ENCODE peak calls at places on chromosome 9, in ten cellular contexts. Z is heart left ventricle; K is NCI-H774; I is putamen; O is amygdala; V is Right ventricle myocardium superior; C is fibroblast of lung; A is effector memory CD8-positive, alpha-beta T cell; M is lower lobe of right lung; W is GM19239. P is an unnamed sample.

GRCh38 chr9:138020795-138021182 is 143.2 kb downstream of the CACNA1B start:
- DNase-seq in Z (no peak), K (no peak), I (no peak), O (no peak), V (peak), C (no peak), A (no peak), M (no peak), W (no peak), P (no peak)

GRCh38 chr9:103410059-103410458 is 414.9 kb downstream of the CYLC2 start:
- DNase-seq in Z (no peak), K (no peak), I (no peak), O (no peak), V (no peak), C (no peak), A (no peak), M (no peak), W (no peak), P (no peak)

GRCh38 chr9:72839140-72839539 is 113.7 kb downstream of the ALDH1A1 start:
- DNase-seq in Z (no peak), K (no peak), I (no peak), O (no peak), V (no peak), C (peak), A (no peak), M (no peak), W (no peak), P (no peak)

GRCh38 chr9:3848445-3849114 is 322.8 kb upstream of the RFX3 start:
- DNase-seq in Z (no peak), K (no peak), I (no peak), O (no peak), V (no peak), C (peak), A (no peak), M (no peak), W (no peak), P (peak)

GRCh38 chr9:126127591-126127990 is 199.0 kb upstream of the MVB12B start:
- DNase-seq in Z (no peak), K (no peak), I (no peak), O (no peak), V (no peak), C (no peak), A (no peak), M (no peak), W (no peak), P (no peak)

GRCh38 chr9:84140535-84141101 is 160.0 kb downstream of the RMI1 start:
- DNase-seq in Z (no peak), K (peak), I (peak), O (no peak), V (peak), C (peak), A (no peak), M (no peak), W (no peak), P (peak)

GRCh38 chr9:3045153-3045552 is 201.3 kb upstream of the PUM3 start:
- DNase-seq in Z (no peak), K (no peak), I (no peak), O (no peak), V (no peak), C (no peak), A (no peak), M (no peak), W (no peak), P (no peak)

GRCh38 chr9:35349287-35349990 is 140.5 kb upstream of the RUSC2 start:
- DNase-seq in Z (no peak), K (no peak), I (no peak), O (no peak), V (no peak), C (no peak), A (no peak), M (no peak), W (no peak), P (no peak)

GRCh38 chr9:93065321-93065720 is 6.8 kb downstream of the SUSD3 start:
- DNase-seq in Z (no peak), K (no peak), I (peak), O (no peak), V (no peak), C (no peak), A (no peak), M (no peak), W (no peak), P (no peak)

GRCh38 chr9:120117081-120117480 is 462.9 kb downstream of the CDK5RAP2 start:
- DNase-seq in Z (no peak), K (no peak), I (no peak), O (no peak), V (no peak), C (no peak), A (no peak), M (no peak), W (no peak), P (no peak)

GRCh38 chr9:131641618-131642495 is 96.5 kb downstream of the PRRT1B start:
- DNase-seq in Z (no peak), K (no peak), I (no peak), O (no peak), V (no peak), C (peak), A (no peak), M (no peak), W (no peak), P (no peak)

GRCh38 chr9:97714435-97714834 is 17.3 kb upstream of the XPA start:
- DNase-seq in Z (no peak), K (no peak), I (no peak), O (no peak), V (no peak), C (peak), A (no peak), M (no peak), W (no peak), P (no peak)

GRCh38 chr9:95237336-95237735 is 80.2 kb downstream of the FANCC start:
- DNase-seq in Z (no peak), K (no peak), I (no peak), O (no peak), V (no peak), C (no peak), A (no peak), M (no peak), W (no peak), P (no peak)

GRCh38 chr9:111731916-111732315 is 62.8 kb downstream of the SHOC1 start:
- DNase-seq in Z (no peak), K (no peak), I (no peak), O (no peak), V (no peak), C (peak), A (no peak), M (no peak), W (no peak), P (no peak)

GRCh38 chr9:113570106-113570505 is 106.6 kb downstream of the RGS3 start:
- DNase-seq in Z (no peak), K (no peak), I (no peak), O (no peak), V (no peak), C (no peak), A (no peak), M (no peak), W (no peak), P (no peak)

GRCh38 chr9:115966660-115967059 is 186.9 kb upstream of the PAPPA start:
- DNase-seq in Z (no peak), K (no peak), I (no peak), O (no peak), V (no peak), C (no peak), A (no peak), M (no peak), W (no peak), P (no peak)

GRCh38 chr9:104682642-104683041 is 11.7 kb upstream of the OR13D1 start:
- DNase-seq in Z (no peak), K (peak), I (peak), O (no peak), V (no peak), C (peak), A (no peak), M (no peak), W (peak), P (peak)

GRCh38 chr9:111854799-111855198 is 41.8 kb upstream of the UGCG start:
- DNase-seq in Z (no peak), K (no peak), I (no peak), O (no peak), V (no peak), C (peak), A (no peak), M (no peak), W (no peak), P (no peak)

GRCh38 chr9:16689352-16689938 is 181.0 kb downstream of the BNC2 start:
- DNase-seq in Z (no peak), K (no peak), I (no peak), O (no peak), V (no peak), C (no peak), A (no peak), M (no peak), W (no peak), P (peak)

GRCh38 chr9:91162784-91163440 is 198.8 kb downstream of the AUH start:
- DNase-seq in Z (peak), K (no peak), I (peak), O (no peak), V (peak), C (peak), A (peak), M (peak), W (peak), P (no peak)

GRCh38 chr9:108766786-108767185 is 89.0 kb downstream of the ACTL7B start:
- DNase-seq in Z (no peak), K (no peak), I (no peak), O (no peak), V (no peak), C (no peak), A (no peak), M (no peak), W (no peak), P (no peak)

GRCh38 chr9:124377551-124377950 is 37.7 kb downstream of the PSMB7 start:
- DNase-seq in Z (no peak), K (no peak), I (no peak), O (no peak), V (no peak), C (no peak), A (no peak), M (no peak), W (no peak), P (no peak)

GRCh38 chr9:92140754-92141143 is 25.5 kb upstream of the SPTLC1 start:
- DNase-seq in Z (no peak), K (no peak), I (no peak), O (no peak), V (no peak), C (no peak), A (no peak), M (no peak), W (no peak), P (peak)

GRCh38 chr9:82148849-82149544 is 160.4 kb downstream of the SPATA31D1 start:
- DNase-seq in Z (no peak), K (no peak), I (no peak), O (no peak), V (no peak), C (peak), A (no peak), M (no peak), W (no peak), P (no peak)

GRCh38 chr9:106602354-106602753 is 260.6 kb upstream of the ZNF462 start:
- DNase-seq in Z (no peak), K (no peak), I (no peak), O (no peak), V (no peak), C (no peak), A (no peak), M (no peak), W (no peak), P (no peak)

GRCh38 chr9:94472766-94473165 is 82.1 kb upstream of the PCAT7 start:
- DNase-seq in Z (no peak), K (no peak), I (no peak), O (no peak), V (no peak), C (no peak), A (no peak), M (no peak), W (no peak), P (no peak)

GRCh38 chr9:134637241-134637640 is 4.4 kb upstream of the COL5A1 start:
- DNase-seq in Z (no peak), K (no peak), I (no peak), O (no peak), V (peak), C (peak), A (no peak), M (peak), W (no peak), P (no peak)

GRCh38 chr9:129823163-129823933 is 588 bp downstream of the TOR1A start:
- DNase-seq in Z (peak), K (no peak), I (no peak), O (no peak), V (peak), C (peak), A (peak), M (peak), W (no peak), P (peak)

GRCh38 chr9:6068983-6069382 is 53.6 kb upstream of the RANBP6 start:
- DNase-seq in Z (no peak), K (no peak), I (no peak), O (no peak), V (no peak), C (no peak), A (no peak), M (no peak), W (peak), P (no peak)

GRCh38 chr9:136372561-136373299 is 739 bp downstream of the CARD9 start:
- DNase-seq in Z (peak), K (no peak), I (no peak), O (no peak), V (peak), C (peak), A (no peak), M (peak), W (peak), P (peak)

GRCh38 chr9:5690278-5690677 is 61.4 kb downstream of the RIC1 start:
- DNase-seq in Z (no peak), K (no peak), I (no peak), O (no peak), V (no peak), C (no peak), A (no peak), M (no peak), W (no peak), P (no peak)

GRCh38 chr9:614421-614820 is 227.1 kb upstream of the DMRT1 start:
- DNase-seq in Z (no peak), K (no peak), I (no peak), O (no peak), V (peak), C (no peak), A (no peak), M (peak), W (no peak), P (peak)

GRCh38 chr9:137639303-137640051 is 20.7 kb downstream of the EHMT1 start:
- DNase-seq in Z (no peak), K (no peak), I (no peak), O (no peak), V (no peak), C (peak), A (no peak), M (no peak), W (no peak), P (no peak)

GRCh38 chr9:117178596-117179111 is 236.2 kb downstream of the ASTN2 start:
- DNase-seq in Z (no peak), K (no peak), I (peak), O (no peak), V (no peak), C (no peak), A (no peak), M (no peak), W (no peak), P (no peak)

GRCh38 chr9:94817291-94818195 is 91.0 kb downstream of the AOPEP start:
- DNase-seq in Z (no peak), K (no peak), I (no peak), O (no peak), V (no peak), C (no peak), A (no peak), M (no peak), W (no peak), P (no peak)

GRCh38 chr9:36029765-36030528 is 6.8 kb upstream of the RECK start:
- DNase-seq in Z (no peak), K (no peak), I (no peak), O (no peak), V (no peak), C (peak), A (no peak), M (no peak), W (no peak), P (no peak)